ENCODE peak calls at places on chromosome 7, in eight cellular contexts. U, G, O, D, C, T, B and R are unnamed samples.
A peak's percentile ranks its signal among the peaks of the same experiment; 100 is the strongest.

GRCh38 chr7:41886906-41887311 is 184.0 kb upstream of the INHBA start:
- DNase-seq in U (peak; percentile 88), B (peak; percentile 52), T (peak; percentile 36), D (no peak), G (no peak), C (no peak), O (peak; percentile 10), R (peak; percentile 73)

GRCh38 chr7:155965010-155965409 is 152.7 kb upstream of the SHH start:
- DNase-seq in B (peak; percentile 57), C (no peak), O (no peak), T (no peak), U (no peak), D (no peak), G (no peak), R (no peak)

GRCh38 chr7:111333010-111333409 is 229.3 kb downstream of the IMMP2L start:
- DNase-seq in T (no peak), C (no peak), U (no peak), O (no peak), B (no peak), D (no peak), G (no peak), R (no peak)

GRCh38 chr7:24981544-24981951 is 1.6 kb upstream of the OSBPL3 start:
- DNase-seq in O (peak; percentile 4), C (peak; percentile 74), B (peak; percentile 58), U (no peak), G (peak; percentile 60), D (peak; percentile 44), T (peak; percentile 46), R (peak; percentile 63)

GRCh38 chr7:111834367-111834766 is 272.1 kb upstream of the IMMP2L start:
- DNase-seq in U (no peak), T (no peak), D (no peak), B (no peak), G (no peak), O (no peak), C (no peak), R (no peak)

GRCh38 chr7:123715198-123715597 is 33.6 kb downstream of the WASL start:
- DNase-seq in B (peak; percentile 57), T (no peak), C (no peak), O (no peak), G (no peak), U (no peak), D (no peak), R (no peak)

GRCh38 chr7:69919712-69920111 is 321.4 kb downstream of the AUTS2 start:
- DNase-seq in C (no peak), U (no peak), T (no peak), O (no peak), D (no peak), G (no peak), B (no peak), R (no peak)

GRCh38 chr7:86968618-86969017 is 90.8 kb downstream of the ELAPOR2 start:
- DNase-seq in B (peak; percentile 22), G (no peak), O (no peak), T (no peak), D (no peak), U (no peak), C (no peak), R (peak; percentile 88)

GRCh38 chr7:16934947-16935742 is 53.4 kb upstream of the AGR3 start:
- DNase-seq in T (no peak), O (no peak), U (no peak), B (peak; percentile 60), D (no peak), C (no peak), G (no peak), R (peak; percentile 63)

GRCh38 chr7:95907337-95907736 is 135.0 kb downstream of the DYNC1I1 start:
- DNase-seq in D (no peak), O (no peak), U (no peak), G (no peak), C (no peak), T (no peak), B (no peak), R (no peak)

GRCh38 chr7:95527033-95527775 is 41.5 kb downstream of the ASB4 start:
- DNase-seq in D (peak; percentile 65), U (no peak), T (peak; percentile 50), C (no peak), B (peak; percentile 65), O (peak; percentile 30), G (peak; percentile 59), R (peak; percentile 48)

GRCh38 chr7:36153571-36154097 is 580 bp downstream of the EEPD1 start:
- DNase-seq in G (no peak), U (no peak), T (peak; percentile 40), O (peak; percentile 25), C (peak; percentile 76), D (peak; percentile 33), B (peak; percentile 15), R (no peak)

GRCh38 chr7:19215421-19215820 is 70.2 kb upstream of the FERD3L start:
- DNase-seq in T (no peak), C (no peak), D (no peak), O (no peak), B (peak; percentile 49), U (peak; percentile 58), G (peak; percentile 31), R (no peak)

GRCh38 chr7:108140674-108141073 is 10.5 kb upstream of the LAMB4 start:
- DNase-seq in B (no peak), G (no peak), U (no peak), D (no peak), T (no peak), C (no peak), O (no peak), R (no peak)

GRCh38 chr7:131826960-131827359 is 270.5 kb upstream of the PODXL start:
- DNase-seq in O (no peak), C (no peak), D (no peak), U (no peak), G (no peak), B (no peak), T (no peak), R (no peak)

GRCh38 chr7:14600766-14601367 is 301.7 kb downstream of the DGKB start:
- DNase-seq in U (no peak), D (no peak), C (no peak), B (no peak), O (no peak), G (no peak), T (no peak), R (no peak)

GRCh38 chr7:25765110-25765509 is 386.9 kb upstream of the NFE2L3 start:
- DNase-seq in B (no peak), D (no peak), T (no peak), U (no peak), G (no peak), C (no peak), O (no peak), R (no peak)

GRCh38 chr7:36264123-36264916 is 111.3 kb downstream of the EEPD1 start:
- DNase-seq in B (no peak), T (no peak), O (no peak), D (no peak), C (peak; percentile 71), G (no peak), U (no peak), R (no peak)

GRCh38 chr7:30238721-30239441 is 45.5 kb upstream of the ZNRF2 start:
- DNase-seq in O (no peak), T (no peak), U (no peak), D (no peak), C (peak; percentile 73), G (peak; percentile 92), B (peak; percentile 95), R (peak; percentile 64)

GRCh38 chr7:134901389-134902020 is 84.8 kb upstream of the AGBL3 start:
- DNase-seq in D (no peak), T (no peak), O (no peak), B (no peak), C (no peak), G (no peak), U (no peak), R (no peak)

GRCh38 chr7:130486963-130487324 is 4.9 kb upstream of the MEST start:
- DNase-seq in G (no peak), U (no peak), D (no peak), B (peak; percentile 47), T (no peak), C (no peak), O (no peak), R (no peak)

GRCh38 chr7:78020874-78021249 is 222.3 kb downstream of the PHTF2 start:
- DNase-seq in D (no peak), G (no peak), C (no peak), O (no peak), T (no peak), U (no peak), B (no peak), R (no peak)
- TF ChIP-seq CTCF in D (no peak), G (no peak), C (no peak), O (no peak), T (no peak), U (no peak), B (no peak), R (no peak)

DNA sequence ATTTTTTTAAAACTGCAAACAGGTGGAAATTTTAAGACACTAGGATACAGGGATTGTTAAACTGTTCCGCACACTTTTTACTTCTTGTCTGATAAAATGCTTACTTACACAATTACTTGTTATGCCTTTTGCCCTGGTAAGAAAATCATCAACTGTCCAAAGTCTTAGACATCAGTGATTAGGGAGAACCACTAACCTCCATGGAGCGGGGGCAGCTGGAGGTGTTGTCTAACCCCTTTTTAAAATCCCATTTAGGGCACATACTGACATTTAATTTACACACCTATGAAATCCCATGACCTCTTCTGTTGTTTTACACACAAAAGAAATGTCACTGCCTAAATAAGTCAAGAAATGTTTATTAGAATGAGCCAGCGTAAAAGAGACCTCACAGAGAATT is 65.7 kb downstream of the TRIM24 start:
- DNase-seq in C (no peak), O (no peak), T (no peak), B (no peak), U (no peak), D (no peak), G (no peak), R (no peak)
- H3K9me3 ChIP-seq in C (peaks cover 38% of the 10 kb centered on the region), O (no peaks in the 10 kb centered on the region), T (peaks cover 34% of the 10 kb centered on the region), B (peaks cover 29% of the 10 kb centered on the region), U (peaks cover 9% of the 10 kb centered on the region), D (no peaks in the 10 kb centered on the region), G (no peaks in the 10 kb centered on the region), R (peaks cover 43% of the 10 kb centered on the region)

GRCh38 chr7:29214056-29214455 is 19.5 kb downstream of the CHN2 start:
- DNase-seq in O (no peak), D (no peak), B (no peak), T (no peak), U (no peak), G (no peak), C (no peak), R (no peak)

GRCh38 chr7:29214816-29215215 is 20.2 kb downstream of the CHN2 start:
- DNase-seq in B (no peak), O (no peak), G (no peak), D (no peak), C (no peak), U (no peak), T (no peak), R (no peak)

DNA sequence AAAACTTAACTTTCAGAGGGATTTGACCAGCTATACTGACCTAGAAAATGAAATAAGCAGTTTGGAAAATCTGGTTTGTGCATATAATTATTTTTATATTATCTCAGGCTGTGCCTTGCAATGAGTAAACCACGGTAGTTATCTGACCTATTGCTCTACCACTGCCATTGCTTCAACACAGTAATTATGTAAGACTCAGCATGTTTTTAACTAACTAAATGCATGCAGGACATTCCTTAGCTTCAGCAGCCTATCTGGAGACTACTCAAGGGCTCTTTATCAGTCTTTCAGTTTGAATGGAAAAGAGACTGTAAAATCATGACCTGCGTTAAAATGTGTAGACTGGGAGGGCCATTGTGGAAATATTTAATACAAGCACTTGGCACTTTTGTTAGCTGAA is 22.5 kb downstream of the CHN2 start:
- DNase-seq in G (no peak), B (no peak), D (no peak), T (no peak), U (no peak), O (no peak), C (no peak), R (no peak)
- H3K4me3 ChIP-seq in G (no peak overlapping the region), B (no peak overlapping the region), D (no peak overlapping the region), T (no peak overlapping the region), U (no peak overlapping the region), O (no peak overlapping the region), C (no peak overlapping the region), R (no peak overlapping the region)

GRCh38 chr7:28615091-28615490 is 202.8 kb downstream of the CREB5 start:
- DNase-seq in D (no peak), O (no peak), C (no peak), T (no peak), G (no peak), U (no peak), B (peak; percentile 23), R (no peak)
- TF ChIP-seq CTCF in D (no peak), O (peak; percentile 13), C (peak; percentile 25), T (no peak), G (peak; percentile 22), U (no peak), B (peak; percentile 47), R (no peak)